ENCODE peak calls at places on chromosome 21, in six cellular contexts. P, A, U, R, V and M are unnamed samples.

GRCh38 chr21:29245104-29245643 is 53.5 kb upstream of the BACH1 start:
- DNase-seq in A (no peak), R (no peak), U (no peak), P (no peak), V (no peak), M (no peak)

GRCh38 chr21:33305344-33305671 is 19.5 kb upstream of the IFNAR1 start:
- DNase-seq in V (no peak), P (no peak), R (no peak), U (no peak), A (no peak), M (no peak)

GRCh38 chr21:44846485-44847260 is 26.8 kb downstream of the PTTG1IP start:
- DNase-seq in V (peak; percentile 81), P (no peak), A (no peak), R (peak; percentile 30), U (peak; percentile 39), M (peak; percentile 65)

GRCh38 chr21:28742527-28742926 is 250.2 kb downstream of the LTN1 start:
- DNase-seq in A (no peak), R (no peak), U (peak; percentile 48), V (no peak), P (peak; percentile 0), M (peak; percentile 47)

GRCh38 chr21:38869196-38869595 is 63.5 kb downstream of the ETS2 start:
- DNase-seq in P (no peak), R (no peak), A (no peak), U (no peak), V (no peak), M (no peak)

GRCh38 chr21:15631342-15631741 is 98.4 kb upstream of the USP25 start:
- DNase-seq in U (peak; percentile 72), A (no peak), P (no peak), R (no peak), V (no peak), M (peak; percentile 65)

GRCh38 chr21:20311388-20311787 is 686.8 kb upstream of the NCAM2 start:
- DNase-seq in V (no peak), P (no peak), U (no peak), A (no peak), R (no peak), M (no peak)

GRCh38 chr21:17610862-17611261 is 1.8 kb downstream of the BTG3 start:
- DNase-seq in A (peak; percentile 10), V (no peak), R (no peak), P (no peak), U (peak; percentile 9), M (peak; percentile 24)

GRCh38 chr21:30243691-30244090 is 27.8 kb upstream of the CLDN8 start:
- DNase-seq in P (no peak), U (no peak), A (no peak), V (no peak), R (no peak), M (no peak)

GRCh38 chr21:42880352-42880751 is 1.0 kb upstream of the WDR4 start:
- DNase-seq in V (no peak), R (no peak), A (no peak), U (no peak), P (no peak), M (no peak)

GRCh38 chr21:33657124-33657842 is 15.0 kb downstream of the ITSN1 start:
- DNase-seq in V (no peak), R (no peak), P (no peak), A (no peak), U (peak; percentile 32), M (no peak)

GRCh38 chr21:41497008-41497407 is 10.9 kb downstream of the TMPRSS2 start:
- DNase-seq in U (no peak), P (no peak), R (no peak), V (peak; percentile 25), A (no peak), M (no peak)

GRCh38 chr21:42636535-42636914 is 16.9 kb upstream of the PDE9A start:
- DNase-seq in P (no peak), V (no peak), R (no peak), U (peak; percentile 22), A (no peak), M (peak; percentile 37)

GRCh38 chr21:39647476-39647875 is 34.7 kb downstream of the B3GALT5 start:
- DNase-seq in A (no peak), P (no peak), U (peak; percentile 94), R (no peak), V (no peak), M (peak; percentile 85)

GRCh38 chr21:31644648-31645047 is 14.8 kb upstream of the SOD1 start:
- DNase-seq in U (no peak), A (no peak), P (no peak), R (no peak), V (peak; percentile 62), M (no peak)

GRCh38 chr21:45592208-45592619 is 50.0 kb upstream of the SLC19A1 start:
- DNase-seq in A (peak; percentile 54), R (peak; percentile 80), V (no peak), P (no peak), U (no peak), M (no peak)

GRCh38 chr21:43287111-43287973 is 118.5 kb downstream of the CRYAA start:
- DNase-seq in V (peak; percentile 75), P (peak; percentile 34), R (no peak), A (no peak), U (no peak), M (no peak)

GRCh38 chr21:31409849-31410762 is 66.0 kb upstream of the TIAM1 start:
- DNase-seq in P (no peak), V (no peak), R (no peak), A (no peak), U (no peak), M (no peak)

GRCh38 chr21:25934130-25934529 is 199.4 kb downstream of the GABPA start:
- DNase-seq in R (no peak), A (no peak), P (no peak), V (no peak), U (peak; percentile 66), M (peak; percentile 57)

GRCh38 chr21:41337515-41337914 is 20.9 kb downstream of the FAM3B start:
- DNase-seq in U (no peak), A (no peak), R (no peak), V (no peak), P (no peak), M (no peak)

GRCh38 chr21:39016740-39017315 is 166.4 kb downstream of the PSMG1 start:
- DNase-seq in V (no peak), R (no peak), A (no peak), U (peak; percentile 77), P (no peak), M (peak; percentile 36)